ENCODE peak calls at places on chromosome 1, in ten cellular contexts. P, L, G, S, Q, J, U, D, M and C are unnamed samples.

GRCh38 chr1:39266269-39266668 is 61.8 kb downstream of the MACF1 start:
- DNase-seq in P (no peak), L (no peak), G (no peak), S (no peak), Q (no peak), J (no peak), U (peak), D (no peak), M (no peak), C (no peak)

GRCh38 chr1:236608930-236609726 is 4.8 kb upstream of the HEATR1 start:
- DNase-seq in P (no peak), L (peak), G (no peak), S (no peak), Q (peak), J (no peak), U (peak), D (peak), M (peak), C (peak)

GRCh38 chr1:232905324-232906034 is 44.9 kb upstream of the NTPCR start:
- DNase-seq in P (no peak), L (no peak), G (no peak), S (no peak), Q (no peak), J (no peak), U (no peak), D (no peak), M (no peak), C (no peak)

GRCh38 chr1:48017716-48018115 is 20.5 kb upstream of the TRABD2B start:
- DNase-seq in P (no peak), L (no peak), G (no peak), S (no peak), Q (no peak), J (no peak), U (no peak), D (no peak), M (no peak), C (no peak)

GRCh38 chr1:167111853-167112455 is 18.1 kb downstream of the STYXL2 start:
- DNase-seq in P (no peak), L (no peak), G (no peak), S (no peak), Q (no peak), J (no peak), U (no peak), D (no peak), M (no peak), C (no peak)

GRCh38 chr1:35640380-35641232 is 720 bp downstream of the PSMB2 start:
- DNase-seq in P (no peak), L (no peak), G (no peak), S (no peak), Q (no peak), J (no peak), U (no peak), D (no peak), M (peak), C (no peak)

GRCh38 chr1:227766015-227766634 is 30.9 kb downstream of the SNAP47 start:
- DNase-seq in P (no peak), L (no peak), G (peak), S (no peak), Q (no peak), J (peak), U (no peak), D (peak), M (no peak), C (peak)

GRCh38 chr1:13730751-13731482 is 30.9 kb downstream of the PRDM2 start:
- DNase-seq in P (no peak), L (no peak), G (no peak), S (peak), Q (no peak), J (peak), U (no peak), D (no peak), M (no peak), C (no peak)

GRCh38 chr1:33332881-33333280 is 12.0 kb upstream of the A3GALT2 start:
- DNase-seq in P (no peak), L (no peak), G (peak), S (no peak), Q (no peak), J (no peak), U (no peak), D (no peak), M (no peak), C (no peak)

GRCh38 chr1:33331444-33332356 is 10.8 kb upstream of the A3GALT2 start:
- DNase-seq in P (no peak), L (no peak), G (peak), S (no peak), Q (peak), J (no peak), U (no peak), D (no peak), M (no peak), C (no peak)

GRCh38 chr1:33332357-33332789 is 11.5 kb upstream of the A3GALT2 start:
- DNase-seq in P (no peak), L (no peak), G (peak), S (no peak), Q (peak), J (no peak), U (no peak), D (no peak), M (no peak), C (no peak)

GRCh38 chr1:33335020-33335419 is 14.1 kb upstream of the A3GALT2 start:
- DNase-seq in P (no peak), L (no peak), G (no peak), S (no peak), Q (no peak), J (no peak), U (no peak), D (no peak), M (no peak), C (no peak)

DNA sequence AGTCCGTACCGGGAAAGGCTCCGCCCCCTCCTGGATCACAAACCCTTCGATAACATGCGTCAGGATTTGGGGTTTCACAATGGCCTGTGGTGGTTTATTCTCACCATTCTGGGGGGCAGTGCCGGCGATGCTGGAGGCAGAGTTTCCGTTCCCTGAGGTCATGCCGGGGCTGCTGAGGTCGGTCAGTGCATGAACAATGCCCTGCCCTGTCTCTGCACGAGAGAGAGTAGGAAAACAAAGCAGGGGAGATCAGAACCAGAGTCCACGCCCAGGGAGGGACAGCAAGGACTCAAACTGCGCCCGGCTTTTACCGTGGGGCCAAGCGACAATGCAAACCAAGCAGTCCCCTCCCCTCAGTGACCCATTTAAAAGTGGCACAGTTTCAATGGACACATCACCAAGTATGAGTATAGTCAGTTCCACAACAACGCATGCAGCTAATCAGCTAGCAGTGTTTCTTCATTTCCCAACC is 13.2 kb upstream of the A3GALT2 start:
- DNase-seq in P (peak), L (peak), G (peak), S (no peak), Q (peak), J (peak), U (no peak), D (peak), M (peak), C (no peak)
- TF ChIP-seq POLR2A in P (no peak), L (no peak), G (no peak), S (no peak), Q (no peak), J (peak), U (no peak), D (no peak), M (no peak), C (no peak)

GRCh38 chr1:160753629-160754028 is 14.6 kb downstream of the SLAMF7 start:
- DNase-seq in P (no peak), L (no peak), G (no peak), S (no peak), Q (no peak), J (no peak), U (no peak), D (no peak), M (no peak), C (no peak)

GRCh38 chr1:160758525-160758924 is 19.5 kb downstream of the SLAMF7 start:
- DNase-seq in P (no peak), L (no peak), G (no peak), S (no peak), Q (no peak), J (no peak), U (no peak), D (no peak), M (no peak), C (no peak)

GRCh38 chr1:160756617-160757206 is 17.7 kb downstream of the SLAMF7 start:
- DNase-seq in P (no peak), L (no peak), G (no peak), S (no peak), Q (no peak), J (no peak), U (no peak), D (no peak), M (no peak), C (no peak)

GRCh38 chr1:160752926-160753325 is 13.9 kb downstream of the SLAMF7 start:
- DNase-seq in P (no peak), L (no peak), G (no peak), S (no peak), Q (no peak), J (no peak), U (no peak), D (no peak), M (no peak), C (no peak)

DNA sequence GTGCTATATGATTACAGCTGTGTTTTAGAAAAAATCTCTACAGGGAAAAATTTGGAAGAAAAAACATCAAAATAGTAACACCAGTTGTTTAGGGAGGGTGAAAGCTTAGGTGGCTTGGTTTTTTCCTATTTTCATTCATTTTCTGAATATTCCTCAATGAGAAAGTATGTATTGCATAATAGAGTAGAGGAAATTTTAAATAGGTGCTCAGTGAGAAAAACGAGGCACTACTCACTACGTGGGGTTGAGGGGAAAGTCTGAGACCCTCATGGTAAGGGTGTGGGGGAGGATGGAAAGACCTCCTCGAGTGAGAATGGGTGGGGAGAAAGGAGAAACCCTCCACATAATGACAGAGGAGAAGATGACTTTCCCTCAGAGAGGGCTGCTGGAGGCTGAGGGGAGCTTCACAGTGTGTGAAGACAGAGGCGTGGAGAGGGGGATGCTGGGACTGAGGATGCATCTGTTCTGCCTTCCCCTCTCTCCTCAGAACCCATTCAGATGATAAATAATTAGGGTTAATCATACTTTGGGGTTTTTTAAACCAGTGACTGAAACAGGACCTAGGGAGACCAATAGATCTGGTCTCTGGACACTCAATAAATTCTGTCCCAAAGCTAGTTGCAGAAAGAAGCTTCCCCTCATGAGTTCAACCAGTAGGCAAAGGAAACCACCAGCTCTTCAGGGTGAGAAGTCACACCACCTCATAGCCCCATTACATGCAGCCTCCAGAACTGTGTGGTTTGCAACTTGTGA is 17.0 kb downstream of the SLAMF7 start:
- DNase-seq in P (no peak), L (no peak), G (no peak), S (no peak), Q (no peak), J (no peak), U (no peak), D (no peak), M (no peak), C (no peak)
- TF ChIP-seq POLR2A in P (no peak), L (no peak), G (no peak), S (peak), Q (no peak), J (no peak), U (no peak), D (no peak), M (no peak), C (no peak)

DNA sequence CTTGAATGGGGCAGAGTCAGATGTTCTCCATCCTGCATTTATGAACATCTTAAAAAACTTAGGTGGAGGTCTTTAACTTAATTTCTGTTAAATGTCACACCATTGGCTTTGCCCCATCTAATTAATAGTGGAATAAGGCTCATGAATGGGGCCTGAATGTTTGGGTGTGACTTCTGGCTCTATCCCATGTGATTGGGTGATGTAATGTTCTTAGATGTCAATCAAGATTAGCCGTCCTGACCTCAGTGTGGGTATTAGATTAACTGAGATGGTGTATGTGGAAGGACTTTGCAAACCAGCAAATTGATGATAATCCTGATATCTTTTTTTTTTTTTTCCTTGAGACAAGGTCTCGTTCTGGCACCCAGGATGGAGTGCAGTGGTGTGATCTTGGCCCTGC is 38.1 kb downstream of the C1orf21 start:
- DNase-seq in P (no peak), L (no peak), G (no peak), S (no peak), Q (no peak), J (no peak), U (no peak), D (no peak), M (no peak), C (no peak)
- TF ChIP-seq POLR2A in P (no peak), L (no peak), G (no peak), S (no peak), Q (no peak), J (no peak), U (no peak), D (no peak), M (no peak), C (no peak)

DNA sequence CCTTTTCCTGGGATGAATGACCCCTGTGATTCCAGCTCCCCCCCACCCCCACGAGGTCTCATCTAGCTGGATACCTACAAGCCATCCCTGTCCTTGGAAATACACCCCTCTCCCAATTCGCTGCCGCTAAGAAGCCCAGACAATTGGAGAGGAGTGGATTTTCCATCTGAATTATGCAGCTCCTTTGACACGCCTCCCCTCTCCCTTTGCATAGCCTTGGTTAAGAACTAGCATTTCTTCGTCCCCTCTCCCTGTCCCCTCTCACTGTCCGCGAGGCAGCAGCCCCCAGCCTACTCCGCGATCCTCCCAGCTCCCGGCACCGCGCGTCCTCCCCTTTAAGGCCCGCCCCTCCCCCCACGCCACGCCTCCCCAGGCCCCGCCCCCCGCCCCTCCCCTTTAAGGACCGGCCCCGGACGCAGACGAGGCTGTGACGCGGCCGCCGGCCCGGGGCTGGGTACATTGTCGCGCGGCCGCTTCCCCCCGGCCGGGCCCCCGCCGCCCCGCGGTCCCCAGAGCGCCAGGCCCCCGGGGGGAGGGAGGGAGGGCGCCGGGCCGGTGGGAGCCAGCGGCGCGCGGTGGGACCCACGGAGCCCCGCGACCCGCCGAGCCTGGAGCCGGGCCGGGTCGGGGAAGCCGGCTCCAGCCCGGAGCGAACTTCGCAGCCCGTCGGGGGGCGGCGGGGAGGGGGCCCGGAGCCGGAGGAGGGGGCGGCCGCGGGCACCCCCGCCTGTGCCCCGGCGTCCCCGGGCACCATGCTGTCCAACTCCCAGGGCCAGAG is at the start of gene MAPKAPK2:
- DNase-seq in P (peak), L (peak), G (peak), S (peak), Q (peak), J (peak), U (peak), D (peak), M (peak), C (peak)
- TF ChIP-seq POLR2A in P (no peak), L (peak), G (no peak), S (no peak), Q (no peak), J (peak), U (no peak), D (no peak), M (peak), C (peak)

GRCh38 chr1:207052736-207053545 is at the start of gene PFKFB2:
- DNase-seq in P (peak), L (peak), G (peak), S (peak), Q (peak), J (peak), U (peak), D (peak), M (peak), C (peak)
- TF ChIP-seq POLR2A in P (no peak), L (peak), G (no peak), S (peak), Q (peak), J (peak), U (peak), D (peak), M (peak), C (peak)

GRCh38 chr1:159914252-159915018 is 10.9 kb downstream of the TAGLN2 start:
- DNase-seq in P (no peak), L (no peak), G (no peak), S (no peak), Q (no peak), J (no peak), U (no peak), D (no peak), M (no peak), C (no peak)

GRCh38 chr1:159913451-159914192 is 11.7 kb downstream of the TAGLN2 start:
- DNase-seq in P (peak), L (no peak), G (no peak), S (no peak), Q (peak), J (no peak), U (no peak), D (no peak), M (no peak), C (no peak)

GRCh38 chr1:159917533-159917932 is 7.8 kb downstream of the TAGLN2 start:
- DNase-seq in P (no peak), L (no peak), G (no peak), S (no peak), Q (no peak), J (no peak), U (no peak), D (no peak), M (no peak), C (no peak)

GRCh38 chr1:159916240-159917051 is 8.9 kb downstream of the TAGLN2 start:
- DNase-seq in P (no peak), L (no peak), G (no peak), S (no peak), Q (no peak), J (no peak), U (no peak), D (no peak), M (no peak), C (peak)

GRCh38 chr1:159915571-159916239 is 9.6 kb downstream of the TAGLN2 start:
- DNase-seq in P (no peak), L (no peak), G (no peak), S (no peak), Q (no peak), J (no peak), U (no peak), D (no peak), M (no peak), C (no peak)
- TF ChIP-seq POLR2A in P (no peak), L (no peak), G (no peak), S (peak), Q (no peak), J (no peak), U (no peak), D (no peak), M (no peak), C (no peak)